ENCODE peak calls at places on chromosomes 6 and 20, in ten cellular contexts. One of them, this sample, is unnamed.

GRCh38 chr6:170207586-170207985 is 83.3 kb downstream of the DLL1 start:
- DNase-seq in fibroblast of pulmonary artery: no peak
- DNase-seq in breast epithelium: no peak
- DNase-seq in fibroblast of mammary gland: no peak
- DNase-seq in adrenal gland: no peak
- DNase-seq in A549: no peak
- DNase-seq in mesenchymal stem cell: no peak
- DNase-seq in Caco-2: no peak
- DNase-seq in Panc1: no peak
- DNase-seq in heart right ventricle: no peak
- DNase-seq in this sample: no peak

GRCh38 chr6:170497845-170498281 is 55.2 kb downstream of the PSMB1 start:
- DNase-seq in fibroblast of pulmonary artery: no peak
- DNase-seq in breast epithelium: no peak
- DNase-seq in fibroblast of mammary gland: no peak
- DNase-seq in adrenal gland: no peak
- DNase-seq in A549: no peak
- DNase-seq in mesenchymal stem cell: no peak
- DNase-seq in Caco-2: no peak
- DNase-seq in Panc1: no peak
- DNase-seq in heart right ventricle: no peak
- DNase-seq in this sample: no peak

GRCh38 chr6:75602164-75602896 is 650 bp downstream of the SENP6 start:
- DNase-seq in fibroblast of pulmonary artery: peak
- DNase-seq in breast epithelium: peak
- DNase-seq in fibroblast of mammary gland: peak
- DNase-seq in adrenal gland: peak
- DNase-seq in A549: no peak
- DNase-seq in mesenchymal stem cell: no peak
- DNase-seq in Caco-2: peak
- DNase-seq in Panc1: no peak
- DNase-seq in heart right ventricle: peak
- DNase-seq in this sample: peak

GRCh38 chr20:20017852-20018245 is 687 bp downstream of the NAA20 start:
- DNase-seq in fibroblast of pulmonary artery: no peak
- DNase-seq in breast epithelium: no peak
- DNase-seq in fibroblast of mammary gland: no peak
- DNase-seq in adrenal gland: no peak
- DNase-seq in A549: peak
- DNase-seq in mesenchymal stem cell: no peak
- DNase-seq in Caco-2: no peak
- DNase-seq in Panc1: no peak
- DNase-seq in heart right ventricle: no peak
- DNase-seq in this sample: no peak

GRCh38 chr6:79586548-79586947 is 44.6 kb upstream of the SH3BGRL2 start:
- DNase-seq in fibroblast of pulmonary artery: peak
- DNase-seq in breast epithelium: no peak
- DNase-seq in fibroblast of mammary gland: peak
- DNase-seq in adrenal gland: no peak
- DNase-seq in A549: peak
- DNase-seq in mesenchymal stem cell: peak
- DNase-seq in Caco-2: peak
- DNase-seq in Panc1: no peak
- DNase-seq in heart right ventricle: no peak
- DNase-seq in this sample: peak

GRCh38 chr6:39425346-39426056 is 103.0 kb upstream of the KCNK16 start:
- DNase-seq in fibroblast of pulmonary artery: peak
- DNase-seq in breast epithelium: no peak
- DNase-seq in fibroblast of mammary gland: no peak
- DNase-seq in adrenal gland: no peak
- DNase-seq in A549: no peak
- DNase-seq in mesenchymal stem cell: no peak
- DNase-seq in Caco-2: no peak
- DNase-seq in Panc1: no peak
- DNase-seq in heart right ventricle: no peak
- DNase-seq in this sample: no peak

GRCh38 chr6:23262864-23263263 is 693.5 kb downstream of the HDGFL1 start:
- DNase-seq in fibroblast of pulmonary artery: no peak
- DNase-seq in breast epithelium: no peak
- DNase-seq in fibroblast of mammary gland: no peak
- DNase-seq in adrenal gland: no peak
- DNase-seq in A549: no peak
- DNase-seq in mesenchymal stem cell: no peak
- DNase-seq in Caco-2: no peak
- DNase-seq in Panc1: no peak
- DNase-seq in heart right ventricle: no peak
- DNase-seq in this sample: no peak

GRCh38 chr6:113464959-113465358 is 392.2 kb upstream of the MARCKS start:
- DNase-seq in fibroblast of pulmonary artery: peak
- DNase-seq in breast epithelium: no peak
- DNase-seq in fibroblast of mammary gland: peak
- DNase-seq in adrenal gland: no peak
- DNase-seq in A549: peak
- DNase-seq in mesenchymal stem cell: peak
- DNase-seq in Caco-2: no peak
- DNase-seq in Panc1: peak
- DNase-seq in heart right ventricle: no peak
- DNase-seq in this sample: peak

GRCh38 chr6:33147807-33148666 is 44.2 kb downstream of the COL11A2 start:
- DNase-seq in fibroblast of pulmonary artery: peak
- DNase-seq in breast epithelium: no peak
- DNase-seq in fibroblast of mammary gland: peak
- DNase-seq in adrenal gland: peak
- DNase-seq in A549: no peak
- DNase-seq in mesenchymal stem cell: peak
- DNase-seq in Caco-2: peak
- DNase-seq in Panc1: no peak
- DNase-seq in heart right ventricle: no peak
- DNase-seq in this sample: peak

GRCh38 chr20:50534567-50534966 is 24.4 kb downstream of the PTPN1 start:
- DNase-seq in fibroblast of pulmonary artery: peak
- DNase-seq in breast epithelium: no peak
- DNase-seq in fibroblast of mammary gland: peak
- DNase-seq in adrenal gland: no peak
- DNase-seq in A549: no peak
- DNase-seq in mesenchymal stem cell: peak
- DNase-seq in Caco-2: no peak
- DNase-seq in Panc1: no peak
- DNase-seq in heart right ventricle: no peak
- DNase-seq in this sample: no peak

GRCh38 chr20:3068986-3069900 is 2.2 kb upstream of the OXT start:
- DNase-seq in fibroblast of pulmonary artery: no peak
- DNase-seq in breast epithelium: no peak
- DNase-seq in fibroblast of mammary gland: peak
- DNase-seq in adrenal gland: peak
- DNase-seq in A549: no peak
- DNase-seq in mesenchymal stem cell: no peak
- DNase-seq in Caco-2: peak
- DNase-seq in Panc1: no peak
- DNase-seq in heart right ventricle: no peak
- DNase-seq in this sample: no peak

GRCh38 chr6:63272397-63272796 is 47.4 kb downstream of the LGSN start:
- DNase-seq in fibroblast of pulmonary artery: peak
- DNase-seq in breast epithelium: no peak
- DNase-seq in fibroblast of mammary gland: peak
- DNase-seq in adrenal gland: no peak
- DNase-seq in A549: no peak
- DNase-seq in mesenchymal stem cell: peak
- DNase-seq in Caco-2: peak
- DNase-seq in Panc1: peak
- DNase-seq in heart right ventricle: no peak
- DNase-seq in this sample: peak

GRCh38 chr20:43681468-43681942 is 14.6 kb downstream of the MYBL2 start:
- DNase-seq in fibroblast of pulmonary artery: no peak
- DNase-seq in breast epithelium: no peak
- DNase-seq in fibroblast of mammary gland: no peak
- DNase-seq in adrenal gland: no peak
- DNase-seq in A549: no peak
- DNase-seq in mesenchymal stem cell: peak
- DNase-seq in Caco-2: peak
- DNase-seq in Panc1: no peak
- DNase-seq in heart right ventricle: peak
- DNase-seq in this sample: no peak

DNA sequence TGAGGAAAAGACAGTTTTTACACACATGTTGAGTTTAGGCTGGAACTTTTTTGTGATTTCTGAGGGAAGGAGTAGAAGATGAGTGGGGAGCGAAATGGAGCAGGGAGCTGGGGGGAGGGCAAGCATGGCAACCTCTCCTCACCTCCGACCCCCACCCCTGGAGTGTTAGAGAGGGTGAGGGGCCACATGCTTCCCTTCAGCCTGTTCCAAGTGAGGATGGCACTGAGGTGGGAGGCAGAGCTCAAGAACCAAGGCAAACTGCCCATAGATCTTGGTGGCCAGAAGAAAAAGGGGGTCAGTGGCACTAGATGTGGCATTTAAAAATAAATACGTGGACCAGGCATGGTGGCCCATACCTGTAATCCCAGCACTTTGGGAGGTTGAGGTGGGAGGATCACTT is 4.8 kb downstream of the TTBK1 start:
- DNase-seq in fibroblast of pulmonary artery: no peak
- DNase-seq in breast epithelium: no peak
- DNase-seq in fibroblast of mammary gland: no peak
- DNase-seq in adrenal gland: no peak
- DNase-seq in A549: no peak
- DNase-seq in mesenchymal stem cell: no peak
- DNase-seq in Caco-2: no peak
- DNase-seq in Panc1: no peak
- DNase-seq in heart right ventricle: no peak
- DNase-seq in this sample: no peak
- H3K4me3 ChIP-seq in fibroblast of pulmonary artery: no peak
- H3K4me3 ChIP-seq in breast epithelium: no peak
- H3K4me3 ChIP-seq in fibroblast of mammary gland: no peak
- H3K4me3 ChIP-seq in adrenal gland: no peak
- H3K4me3 ChIP-seq in A549: no peak
- H3K4me3 ChIP-seq in mesenchymal stem cell: no peak
- H3K4me3 ChIP-seq in Caco-2: no peak
- H3K4me3 ChIP-seq in Panc1: no peak
- H3K4me3 ChIP-seq in heart right ventricle: no peak
- H3K4me3 ChIP-seq in this sample: no peak

DNA sequence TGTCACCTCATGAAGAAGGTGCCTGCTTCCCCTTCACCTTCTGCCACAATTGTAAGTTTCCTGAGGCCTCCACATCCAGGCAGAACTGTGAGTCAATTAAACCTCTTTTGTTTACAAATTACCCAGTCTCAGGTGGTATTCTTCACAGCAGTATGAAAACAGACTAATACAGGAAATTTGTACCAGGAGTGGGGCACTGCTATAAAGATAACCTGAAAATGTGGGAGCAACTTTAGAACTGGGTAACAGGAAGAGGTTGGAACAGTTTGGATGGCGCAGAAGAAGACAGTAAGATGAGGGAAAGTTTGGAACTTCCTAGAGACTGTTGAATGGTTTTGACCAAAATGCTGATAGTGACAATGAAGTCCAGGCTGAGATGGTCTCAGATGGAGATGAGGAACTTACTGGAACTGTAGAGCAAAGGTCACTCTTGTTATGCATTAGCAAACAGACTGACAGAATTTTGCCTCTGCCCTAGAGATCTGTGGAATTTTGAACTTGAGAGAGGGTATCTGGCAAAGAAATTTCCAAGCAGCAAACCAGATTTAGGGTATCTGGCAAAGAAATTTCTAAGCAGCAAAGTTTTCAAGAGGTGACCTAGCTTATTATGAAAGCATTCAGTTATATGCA is 23.5 kb upstream of the COL21A1 start:
- DNase-seq in fibroblast of pulmonary artery: no peak
- DNase-seq in breast epithelium: no peak
- DNase-seq in fibroblast of mammary gland: no peak
- DNase-seq in adrenal gland: no peak
- DNase-seq in A549: no peak
- DNase-seq in mesenchymal stem cell: no peak
- DNase-seq in Caco-2: no peak
- DNase-seq in Panc1: no peak
- DNase-seq in heart right ventricle: no peak
- DNase-seq in this sample: no peak
- H3K4me3 ChIP-seq in fibroblast of pulmonary artery: no peak
- H3K4me3 ChIP-seq in breast epithelium: no peak
- H3K4me3 ChIP-seq in fibroblast of mammary gland: no peak
- H3K4me3 ChIP-seq in adrenal gland: no peak
- H3K4me3 ChIP-seq in A549: no peak
- H3K4me3 ChIP-seq in mesenchymal stem cell: no peak
- H3K4me3 ChIP-seq in Caco-2: no peak
- H3K4me3 ChIP-seq in Panc1: no peak
- H3K4me3 ChIP-seq in heart right ventricle: no peak
- H3K4me3 ChIP-seq in this sample: no peak

DNA sequence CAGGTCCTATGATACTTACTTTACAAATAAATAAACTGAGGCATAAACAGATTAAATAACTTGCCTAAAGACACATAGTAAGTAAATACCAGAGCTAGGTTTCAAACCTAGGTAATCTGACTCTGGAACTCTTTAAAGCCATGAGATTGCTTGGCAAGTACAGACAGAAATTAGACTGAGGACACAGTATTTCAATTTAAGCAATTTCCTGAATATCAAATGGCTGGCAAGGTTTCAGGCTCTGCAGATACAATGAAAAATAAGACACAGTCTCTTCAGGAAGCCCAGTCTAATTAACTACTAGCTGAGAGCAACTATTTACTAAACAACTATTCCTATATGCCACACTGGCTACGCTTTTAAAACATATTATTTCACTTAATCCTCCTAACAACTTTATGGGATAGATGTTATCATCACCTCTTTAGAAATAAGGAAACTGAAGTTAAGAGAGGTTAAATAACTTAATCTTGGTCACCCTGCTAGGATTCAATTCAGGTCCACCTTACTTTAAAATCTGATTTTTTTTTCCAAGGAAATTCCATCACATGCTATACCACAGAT is 4.3 kb downstream of the TRPC4AP start:
- DNase-seq in fibroblast of pulmonary artery: peak
- DNase-seq in breast epithelium: no peak
- DNase-seq in fibroblast of mammary gland: no peak
- DNase-seq in adrenal gland: no peak
- DNase-seq in A549: no peak
- DNase-seq in mesenchymal stem cell: no peak
- DNase-seq in Caco-2: no peak
- DNase-seq in Panc1: no peak
- DNase-seq in heart right ventricle: no peak
- DNase-seq in this sample: no peak
- H3K4me3 ChIP-seq in fibroblast of pulmonary artery: no peak
- H3K4me3 ChIP-seq in breast epithelium: no peak
- H3K4me3 ChIP-seq in fibroblast of mammary gland: no peak
- H3K4me3 ChIP-seq in adrenal gland: no peak
- H3K4me3 ChIP-seq in A549: no peak
- H3K4me3 ChIP-seq in mesenchymal stem cell: no peak
- H3K4me3 ChIP-seq in Caco-2: no peak
- H3K4me3 ChIP-seq in Panc1: no peak
- H3K4me3 ChIP-seq in heart right ventricle: no peak
- H3K4me3 ChIP-seq in this sample: no peak

DNA sequence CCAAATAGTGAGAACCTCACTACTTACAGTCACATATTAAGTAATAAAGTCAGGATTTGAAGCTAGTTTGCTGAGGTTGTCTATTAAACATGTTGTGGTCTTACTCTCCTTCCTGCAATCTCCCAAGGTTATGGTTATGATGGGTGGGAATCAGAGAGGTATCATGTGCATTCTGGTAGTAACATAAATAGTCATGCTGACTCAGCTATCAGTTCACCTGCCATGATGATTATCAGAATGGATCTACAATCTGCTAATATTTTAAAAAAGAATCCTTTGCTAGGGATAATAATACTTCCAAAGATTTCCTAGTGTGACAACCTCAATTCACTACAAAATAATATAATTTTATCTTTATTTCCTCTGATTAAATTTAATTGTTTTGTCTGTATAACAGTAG is 671.9 kb downstream of the KHDRBS2 start:
- DNase-seq in fibroblast of pulmonary artery: no peak
- DNase-seq in breast epithelium: no peak
- DNase-seq in fibroblast of mammary gland: no peak
- DNase-seq in adrenal gland: no peak
- DNase-seq in A549: no peak
- DNase-seq in mesenchymal stem cell: no peak
- DNase-seq in Caco-2: no peak
- DNase-seq in Panc1: no peak
- DNase-seq in heart right ventricle: no peak
- DNase-seq in this sample: no peak
- H3K4me3 ChIP-seq in fibroblast of pulmonary artery: no peak
- H3K4me3 ChIP-seq in breast epithelium: no peak
- H3K4me3 ChIP-seq in fibroblast of mammary gland: no peak
- H3K4me3 ChIP-seq in adrenal gland: no peak
- H3K4me3 ChIP-seq in A549: no peak
- H3K4me3 ChIP-seq in mesenchymal stem cell: no peak
- H3K4me3 ChIP-seq in Caco-2: no peak
- H3K4me3 ChIP-seq in Panc1: no peak
- H3K4me3 ChIP-seq in heart right ventricle: no peak
- H3K4me3 ChIP-seq in this sample: no peak